ENCODE peak calls at places on chromosomes 13 and 19, in seven cellular contexts. One of them, this sample, is unnamed.

GRCh38 chr13:38419312-38419873 is 69.7 kb downstream of the UFM1 start:
- DNase-seq in psoas muscle: no peak
- DNase-seq in lower lobe of right lung: no peak
- DNase-seq in fibroblast of mammary gland: no peak
- DNase-seq in omental fat pad: no peak
- DNase-seq in AG04450: no peak
- DNase-seq in uterus: no peak
- DNase-seq in this sample: no peak

GRCh38 chr13:60047943-60048342 is 115.8 kb downstream of the DIAPH3 start:
- DNase-seq in AG04450: no peak
- DNase-seq in psoas muscle: no peak
- DNase-seq in fibroblast of mammary gland: no peak
- DNase-seq in omental fat pad: no peak
- DNase-seq in lower lobe of right lung: no peak
- DNase-seq in uterus: no peak
- DNase-seq in this sample: no peak

GRCh38 chr13:24709186-24709913 is 29.1 kb downstream of the ATP12A start:
- DNase-seq in AG04450: no peak
- DNase-seq in uterus: no peak
- DNase-seq in psoas muscle: no peak
- DNase-seq in omental fat pad: no peak
- DNase-seq in fibroblast of mammary gland: no peak
- DNase-seq in lower lobe of right lung: no peak
- DNase-seq in this sample: no peak

GRCh38 chr19:5090780-5091575 is 122.1 kb downstream of the KDM4B start:
- DNase-seq in AG04450: no peak
- DNase-seq in lower lobe of right lung: no peak
- DNase-seq in omental fat pad: no peak
- DNase-seq in uterus: peak
- DNase-seq in psoas muscle: no peak
- DNase-seq in fibroblast of mammary gland: peak
- DNase-seq in this sample: peak

GRCh38 chr19:33767898-33768413 is 28.7 kb upstream of the KCTD15 start:
- DNase-seq in psoas muscle: no peak
- DNase-seq in fibroblast of mammary gland: peak
- DNase-seq in omental fat pad: no peak
- DNase-seq in uterus: no peak
- DNase-seq in AG04450: no peak
- DNase-seq in lower lobe of right lung: no peak
- DNase-seq in this sample: peak

GRCh38 chr13:97122381-97122996 is 99.6 kb upstream of the MBNL2 start:
- DNase-seq in lower lobe of right lung: no peak
- DNase-seq in AG04450: no peak
- DNase-seq in uterus: no peak
- DNase-seq in fibroblast of mammary gland: peak
- DNase-seq in psoas muscle: no peak
- DNase-seq in omental fat pad: no peak
- DNase-seq in this sample: no peak

GRCh38 chr19:292281-292884 is 1.2 kb upstream of the PLPP2 start:
- DNase-seq in uterus: no peak
- DNase-seq in AG04450: no peak
- DNase-seq in psoas muscle: no peak
- DNase-seq in fibroblast of mammary gland: no peak
- DNase-seq in lower lobe of right lung: no peak
- DNase-seq in omental fat pad: no peak
- DNase-seq in this sample: no peak

GRCh38 chr19:4414800-4415251 is 12.4 kb downstream of the CHAF1A start:
- DNase-seq in AG04450: no peak
- DNase-seq in fibroblast of mammary gland: peak
- DNase-seq in uterus: no peak
- DNase-seq in lower lobe of right lung: no peak
- DNase-seq in omental fat pad: no peak
- DNase-seq in psoas muscle: no peak
- DNase-seq in this sample: no peak

GRCh38 chr19:33401683-33402420 is 28.3 kb downstream of the CEBPG start:
- DNase-seq in omental fat pad: no peak
- DNase-seq in psoas muscle: no peak
- DNase-seq in lower lobe of right lung: peak
- DNase-seq in AG04450: no peak
- DNase-seq in fibroblast of mammary gland: no peak
- DNase-seq in uterus: no peak
- DNase-seq in this sample: peak

GRCh38 chr19:39170398-39171231 is 26.1 kb upstream of the NCCRP1 start:
- DNase-seq in omental fat pad: no peak
- DNase-seq in psoas muscle: no peak
- DNase-seq in fibroblast of mammary gland: no peak
- DNase-seq in AG04450: no peak
- DNase-seq in lower lobe of right lung: no peak
- DNase-seq in uterus: no peak
- DNase-seq in this sample: no peak

GRCh38 chr19:34120846-34121639 is 51.3 kb upstream of the LSM14A start:
- DNase-seq in uterus: no peak
- DNase-seq in psoas muscle: no peak
- DNase-seq in fibroblast of mammary gland: peak
- DNase-seq in lower lobe of right lung: no peak
- DNase-seq in omental fat pad: no peak
- DNase-seq in AG04450: peak
- DNase-seq in this sample: no peak

GRCh38 chr19:8370176-8371010 is 6.4 kb downstream of the ANGPTL4 start:
- DNase-seq in fibroblast of mammary gland: no peak
- DNase-seq in psoas muscle: no peak
- DNase-seq in uterus: no peak
- DNase-seq in lower lobe of right lung: peak
- DNase-seq in omental fat pad: no peak
- DNase-seq in AG04450: no peak
- DNase-seq in this sample: no peak

GRCh38 chr19:32168111-32168510 is 177.3 kb upstream of the ZNF507 start:
- DNase-seq in fibroblast of mammary gland: no peak
- DNase-seq in omental fat pad: no peak
- DNase-seq in uterus: no peak
- DNase-seq in psoas muscle: no peak
- DNase-seq in AG04450: no peak
- DNase-seq in lower lobe of right lung: no peak
- DNase-seq in this sample: no peak

GRCh38 chr13:36787181-36787580 is 31.8 kb upstream of the RFXAP start:
- DNase-seq in psoas muscle: no peak
- DNase-seq in lower lobe of right lung: no peak
- DNase-seq in uterus: no peak
- DNase-seq in omental fat pad: no peak
- DNase-seq in AG04450: no peak
- DNase-seq in fibroblast of mammary gland: no peak
- DNase-seq in this sample: no peak

GRCh38 chr13:76879211-76879875 is 6.9 kb downstream of the KCTD12 start:
- DNase-seq in omental fat pad: no peak
- DNase-seq in AG04450: no peak
- DNase-seq in psoas muscle: peak
- DNase-seq in lower lobe of right lung: peak
- DNase-seq in fibroblast of mammary gland: peak
- DNase-seq in uterus: peak
- DNase-seq in this sample: no peak

GRCh38 chr13:32537580-32538233 is 888 bp downstream of the N4BP2L2 start:
- DNase-seq in lower lobe of right lung: peak
- DNase-seq in uterus: peak
- DNase-seq in psoas muscle: peak
- DNase-seq in omental fat pad: no peak
- DNase-seq in AG04450: no peak
- DNase-seq in fibroblast of mammary gland: no peak
- DNase-seq in this sample: peak

GRCh38 chr19:4295972-4296771 is 6.0 kb downstream of the TMIGD2 start:
- DNase-seq in uterus: no peak
- DNase-seq in omental fat pad: no peak
- DNase-seq in fibroblast of mammary gland: no peak
- DNase-seq in psoas muscle: no peak
- DNase-seq in AG04450: no peak
- DNase-seq in lower lobe of right lung: no peak
- DNase-seq in this sample: no peak

GRCh38 chr13:113920606-113921306 is 53.1 kb downstream of the C13orf46 start:
- DNase-seq in AG04450: no peak
- DNase-seq in uterus: no peak
- DNase-seq in psoas muscle: no peak
- DNase-seq in lower lobe of right lung: no peak
- DNase-seq in fibroblast of mammary gland: no peak
- DNase-seq in omental fat pad: peak
- DNase-seq in this sample: no peak

GRCh38 chr13:97781891-97782305 is 171.6 kb upstream of the IPO5 start:
- DNase-seq in AG04450: no peak
- DNase-seq in lower lobe of right lung: no peak
- DNase-seq in uterus: no peak
- DNase-seq in omental fat pad: no peak
- DNase-seq in psoas muscle: no peak
- DNase-seq in fibroblast of mammary gland: peak
- DNase-seq in this sample: no peak

GRCh38 chr19:2589441-2589840 is 113.1 kb downstream of the GNG7 start:
- DNase-seq in uterus: no peak
- DNase-seq in AG04450: no peak
- DNase-seq in fibroblast of mammary gland: no peak
- DNase-seq in omental fat pad: no peak
- DNase-seq in lower lobe of right lung: peak
- DNase-seq in psoas muscle: no peak
- DNase-seq in this sample: peak

GRCh38 chr13:102443234-102443633 is 41.4 kb upstream of the FGF14 start:
- DNase-seq in AG04450: no peak
- DNase-seq in omental fat pad: no peak
- DNase-seq in psoas muscle: no peak
- DNase-seq in lower lobe of right lung: no peak
- DNase-seq in uterus: no peak
- DNase-seq in fibroblast of mammary gland: no peak
- DNase-seq in this sample: no peak

GRCh38 chr13:67013709-67014108 is 216.4 kb downstream of the PCDH9 start:
- DNase-seq in uterus: no peak
- DNase-seq in fibroblast of mammary gland: no peak
- DNase-seq in psoas muscle: no peak
- DNase-seq in omental fat pad: no peak
- DNase-seq in AG04450: no peak
- DNase-seq in lower lobe of right lung: no peak
- DNase-seq in this sample: no peak

DNA sequence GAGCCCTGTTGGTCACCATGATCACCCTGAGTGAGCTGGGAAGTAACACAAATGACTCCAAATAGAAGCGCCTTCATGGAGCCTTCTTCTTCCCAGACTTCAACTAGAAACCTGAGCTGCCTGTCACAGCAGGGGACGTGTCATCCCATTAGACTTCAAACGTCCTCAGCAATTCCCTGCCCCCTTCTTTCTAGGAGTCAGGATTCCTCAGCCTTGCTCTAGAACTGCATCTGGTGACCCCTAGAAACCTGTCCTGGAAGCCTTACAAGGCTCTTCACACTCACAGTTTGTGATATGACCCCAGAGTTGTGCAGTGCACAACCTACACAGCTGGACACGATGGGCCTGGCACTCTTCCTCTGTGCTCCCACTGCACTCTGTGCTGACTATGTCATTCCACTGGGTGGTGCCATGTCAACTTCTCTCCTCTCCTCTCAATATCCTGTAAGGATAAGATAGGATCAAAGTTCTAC is 23.6 kb upstream of the TTYH1 start:
- DNase-seq in psoas muscle: no peak
- DNase-seq in AG04450: no peak
- DNase-seq in uterus: no peak
- DNase-seq in lower lobe of right lung: no peak
- DNase-seq in omental fat pad: no peak
- DNase-seq in fibroblast of mammary gland: no peak
- DNase-seq in this sample: no peak
- TF ChIP-seq CTCF in psoas muscle: no peak
- TF ChIP-seq CTCF in AG04450: peak
- TF ChIP-seq CTCF in uterus: no peak
- TF ChIP-seq CTCF in lower lobe of right lung: no peak
- TF ChIP-seq CTCF in omental fat pad: no peak
- TF ChIP-seq CTCF in fibroblast of mammary gland: no peak
- TF ChIP-seq CTCF in this sample: no peak

GRCh38 chr13:41587490-41587889 is 130.1 kb downstream of the RGCC start:
- DNase-seq in lower lobe of right lung: no peak
- DNase-seq in psoas muscle: no peak
- DNase-seq in fibroblast of mammary gland: no peak
- DNase-seq in uterus: no peak
- DNase-seq in omental fat pad: no peak
- DNase-seq in AG04450: no peak
- DNase-seq in this sample: no peak
- TF ChIP-seq CTCF in lower lobe of right lung: no peak
- TF ChIP-seq CTCF in psoas muscle: no peak
- TF ChIP-seq CTCF in fibroblast of mammary gland: no peak
- TF ChIP-seq CTCF in uterus: no peak
- TF ChIP-seq CTCF in omental fat pad: no peak
- TF ChIP-seq CTCF in AG04450: no peak
- TF ChIP-seq CTCF in this sample: no peak

DNA sequence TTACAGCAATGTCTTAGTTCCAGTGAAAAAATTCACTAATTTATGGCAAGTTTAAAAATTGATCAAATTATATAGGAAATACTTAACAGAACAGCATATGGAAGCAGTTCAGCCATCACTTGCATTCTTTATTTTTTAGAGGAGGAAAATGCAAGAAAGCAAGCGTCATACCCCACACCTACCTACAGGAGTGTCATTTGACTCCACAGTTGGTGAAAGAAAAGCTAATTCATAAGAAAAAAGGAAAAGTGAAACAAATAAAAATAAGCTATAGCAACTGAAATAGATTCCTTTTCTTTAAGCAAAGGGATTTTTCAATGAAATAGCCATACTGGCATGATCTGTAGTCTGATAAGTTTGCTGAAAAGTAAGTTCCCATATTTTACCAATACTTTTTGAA is 111.0 kb downstream of the DOCK9 start:
- DNase-seq in psoas muscle: no peak
- DNase-seq in uterus: no peak
- DNase-seq in lower lobe of right lung: no peak
- DNase-seq in AG04450: no peak
- DNase-seq in omental fat pad: no peak
- DNase-seq in fibroblast of mammary gland: no peak
- DNase-seq in this sample: no peak
- TF ChIP-seq CTCF in psoas muscle: no peak
- TF ChIP-seq CTCF in uterus: no peak
- TF ChIP-seq CTCF in lower lobe of right lung: no peak
- TF ChIP-seq CTCF in AG04450: peak
- TF ChIP-seq CTCF in omental fat pad: no peak
- TF ChIP-seq CTCF in fibroblast of mammary gland: peak
- TF ChIP-seq CTCF in this sample: peak

DNA sequence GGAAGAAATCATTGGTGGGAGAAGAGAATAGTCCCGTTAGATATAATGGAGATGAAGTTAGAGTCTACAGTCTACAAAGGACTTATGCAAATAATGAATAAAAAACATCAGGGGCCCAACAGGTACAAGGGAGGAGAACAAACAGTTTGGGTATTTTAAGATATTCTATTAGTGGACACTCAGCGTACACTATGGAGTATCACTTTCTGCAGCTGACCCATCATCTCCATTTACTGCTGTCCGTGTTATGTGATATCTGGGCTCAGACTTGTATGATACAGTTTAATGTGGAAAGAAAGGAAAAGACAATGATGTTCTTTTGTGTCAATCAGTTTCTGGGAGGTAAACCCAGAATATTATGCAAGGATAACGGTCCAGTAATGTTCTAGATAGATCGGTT is 126.2 kb downstream of the RAB20 start:
- DNase-seq in uterus: no peak
- DNase-seq in AG04450: no peak
- DNase-seq in omental fat pad: no peak
- DNase-seq in fibroblast of mammary gland: no peak
- DNase-seq in psoas muscle: no peak
- DNase-seq in lower lobe of right lung: no peak
- DNase-seq in this sample: no peak
- TF ChIP-seq CTCF in uterus: no peak
- TF ChIP-seq CTCF in AG04450: no peak
- TF ChIP-seq CTCF in omental fat pad: no peak
- TF ChIP-seq CTCF in fibroblast of mammary gland: no peak
- TF ChIP-seq CTCF in psoas muscle: no peak
- TF ChIP-seq CTCF in lower lobe of right lung: no peak
- TF ChIP-seq CTCF in this sample: no peak